ENCODE peak calls at places on chromosomes 7 and 10, in nine cellular contexts. H is psoas muscle; L is CD4-positive, alpha-beta T cell; O is Caco-2; R is PC-3; Q is T-helper 17 cell; V is K562; E is lung; D is H9. S is an unnamed sample. For H3K9me3, the result is how much of the 10 kb centered on the place peaks cover.

GRCh38 chr7:26101471-26102151 is 50.4 kb upstream of the NFE2L3 start:
- DNase-seq in D (peak), H (peak), E (no peak), R (no peak), L (no peak), V (no peak), O (no peak), Q (no peak), S (no peak)

GRCh38 chr10:43249962-43250624 is 16.8 kb downstream of the RASGEF1A start:
- DNase-seq in V (peak), O (no peak), E (no peak), Q (no peak), L (no peak), R (peak), H (peak), D (peak), S (no peak)

GRCh38 chr7:111736475-111736874 is 174.2 kb upstream of the IMMP2L start:
- DNase-seq in H (no peak), D (no peak), L (no peak), Q (no peak), V (no peak), E (no peak), O (no peak), R (peak), S (no peak)

GRCh38 chr7:36390199-36391090 is 783 bp downstream of the ANLN start:
- DNase-seq in O (peak), H (peak), L (no peak), D (peak), V (peak), R (peak), E (peak), Q (no peak), S (peak)

GRCh38 chr7:836429-836828 is 4.2 kb downstream of the SUN1 start:
- DNase-seq in L (no peak), E (no peak), V (peak), D (no peak), R (no peak), Q (no peak), O (peak), H (no peak), S (no peak)

GRCh38 chr7:44286182-44286617 is 39.2 kb downstream of the CAMK2B start:
- DNase-seq in D (peak), R (no peak), L (no peak), V (peak), E (no peak), O (no peak), Q (no peak), H (peak), S (no peak)

GRCh38 chr7:133650067-133650466 is 397.2 kb downstream of the EXOC4 start:
- DNase-seq in E (no peak), D (no peak), R (no peak), L (no peak), V (no peak), Q (no peak), O (no peak), H (no peak), S (no peak)

GRCh38 chr10:132862485-132863420 is 76.8 kb upstream of the NKX6-2 start:
- DNase-seq in L (no peak), Q (peak), O (no peak), H (peak), R (no peak), V (no peak), E (no peak), D (peak), S (no peak)

GRCh38 chr10:102918817-102919236 is 733 bp downstream of the CNNM2 start:
- DNase-seq in V (peak), R (no peak), H (peak), L (peak), E (no peak), O (no peak), Q (peak), D (no peak), S (no peak)

GRCh38 chr7:19097165-19097885 is 20.1 kb downstream of the TWIST1 start:
- DNase-seq in D (no peak), L (no peak), H (no peak), O (no peak), R (no peak), Q (no peak), V (no peak), E (no peak), S (no peak)

GRCh38 chr10:11154809-11155208 is 137.1 kb downstream of the CELF2 start:
- DNase-seq in R (no peak), Q (no peak), L (no peak), H (no peak), E (no peak), D (no peak), V (no peak), O (no peak), S (no peak)

GRCh38 chr7:129665013-129665401 is 53.5 kb downstream of the NRF1 start:
- DNase-seq in O (no peak), Q (no peak), R (peak), L (no peak), E (peak), D (peak), V (peak), H (no peak), S (peak)

GRCh38 chr10:79014796-79015195 is 54.0 kb upstream of the ZMIZ1 start:
- DNase-seq in L (no peak), Q (no peak), V (no peak), E (no peak), R (no peak), H (peak), D (no peak), O (no peak), S (no peak)

GRCh38 chr7:112892263-112892662 is 102.1 kb upstream of the TMEM168 start:
- DNase-seq in L (no peak), H (no peak), O (no peak), Q (no peak), R (peak), D (no peak), V (no peak), E (no peak), S (no peak)

GRCh38 chr7:21939136-21939857 is 6.4 kb downstream of the CDCA7L start:
- DNase-seq in L (no peak), H (no peak), R (peak), V (no peak), E (peak), D (no peak), O (no peak), Q (no peak), S (no peak)

GRCh38 chr10:62788861-62789467 is 15.6 kb upstream of the ADO start:
- DNase-seq in D (no peak), H (no peak), O (no peak), L (no peak), R (no peak), Q (no peak), V (no peak), E (no peak), S (no peak)

GRCh38 chr10:54983255-54983654 is 182.2 kb upstream of the PCDH15 start:
- DNase-seq in D (no peak), H (no peak), E (no peak), O (no peak), V (no peak), R (peak), Q (no peak), L (no peak), S (no peak)

GRCh38 chr7:67937717-67938191 is 941.1 kb downstream of the TYW1 start:
- DNase-seq in D (no peak), V (no peak), E (peak), L (no peak), Q (no peak), R (peak), O (no peak), H (no peak), S (peak)

GRCh38 chr7:25894002-25894901 is 257.7 kb upstream of the NFE2L3 start:
- DNase-seq in V (peak), R (peak), E (peak), Q (no peak), D (peak), H (peak), O (peak), L (no peak), S (no peak)

GRCh38 chr10:22573820-22574569 is 140.4 kb downstream of the PIP4K2A start:
- DNase-seq in O (peak), H (no peak), E (no peak), D (no peak), R (peak), Q (no peak), V (peak), L (no peak), S (no peak)

GRCh38 chr7:135685306-135686084 is 23.2 kb downstream of the STMP1 start:
- DNase-seq in R (no peak), D (no peak), Q (no peak), E (no peak), V (no peak), L (no peak), H (no peak), O (no peak), S (no peak)

GRCh38 chr7:103915958-103916357 is 73.5 kb downstream of the RELN start:
- DNase-seq in D (no peak), Q (no peak), L (no peak), H (no peak), V (peak), O (no peak), E (no peak), R (peak), S (no peak)

GRCh38 chr7:68192941-68193340 is 1196.3 kb downstream of the TYW1 start:
- DNase-seq in L (no peak), V (no peak), O (no peak), Q (no peak), H (no peak), D (no peak), E (no peak), R (no peak), S (no peak)

GRCh38 chr7:35021445-35021844 is 15.8 kb downstream of the DPY19L1 start:
- DNase-seq in H (no peak), L (no peak), R (no peak), Q (no peak), D (no peak), V (no peak), O (no peak), E (no peak), S (no peak)

GRCh38 chr10:76492026-76492425 is 1060.6 kb downstream of the LRMDA start:
- DNase-seq in H (no peak), V (no peak), O (peak), Q (no peak), E (no peak), L (no peak), D (no peak), R (peak), S (no peak)

GRCh38 chr10:123134058-123134914 is 1.5 kb upstream of the HMX3 start:
- DNase-seq in R (no peak), L (no peak), O (no peak), V (no peak), H (no peak), D (no peak), Q (no peak), E (no peak), S (no peak)

GRCh38 chr10:10677479-10677878 is 340.2 kb upstream of the CELF2 start:
- DNase-seq in R (peak), Q (no peak), D (peak), E (peak), L (no peak), V (peak), H (peak), O (peak), S (no peak)

GRCh38 chr10:246431-246830 is 111.2 kb downstream of the ZMYND11 start:
- DNase-seq in D (no peak), R (no peak), Q (no peak), V (no peak), H (no peak), E (no peak), O (no peak), L (no peak), S (no peak)

GRCh38 chr7:150556521-150557138 is 10.6 kb upstream of the GIMAP4 start:
- DNase-seq in H (no peak), L (no peak), D (no peak), R (no peak), Q (no peak), E (no peak), O (no peak), V (no peak), S (no peak)

GRCh38 chr10:80137031-80137712 is 4.6 kb downstream of the PLAC9 start:
- DNase-seq in L (no peak), V (no peak), D (no peak), R (no peak), O (no peak), H (peak), Q (no peak), E (no peak), S (no peak)

GRCh38 chr7:16891338-16891737 is 9.6 kb upstream of the AGR3 start:
- DNase-seq in V (peak), L (no peak), H (no peak), Q (no peak), E (peak), R (peak), O (peak), D (peak), S (peak)

GRCh38 chr10:33136271-33136670 is 178.2 kb upstream of the ITGB1 start:
- DNase-seq in O (no peak), L (no peak), H (no peak), V (no peak), Q (no peak), R (peak), D (no peak), E (no peak), S (no peak)

GRCh38 chr7:158116235-158116634 is 471.4 kb downstream of the PTPRN2 start:
- DNase-seq in E (no peak), L (no peak), R (no peak), V (no peak), D (no peak), O (no peak), H (no peak), Q (no peak), S (no peak)

GRCh38 chr7:158120751-158121150 is 466.9 kb downstream of the PTPRN2 start:
- DNase-seq in D (no peak), V (no peak), H (peak), Q (no peak), R (no peak), L (no peak), O (no peak), E (no peak), S (no peak)

GRCh38 chr7:158120313-158120712 is 467.3 kb downstream of the PTPRN2 start:
- DNase-seq in D (no peak), R (no peak), V (no peak), O (no peak), L (no peak), H (no peak), E (no peak), Q (no peak), S (no peak)

GRCh38 chr7:158114056-158114850 is 473.4 kb downstream of the PTPRN2 start:
- DNase-seq in Q (no peak), L (no peak), E (no peak), H (no peak), D (no peak), V (no peak), O (no peak), R (no peak), S (no peak)

GRCh38 chr7:158117341-158118222 is 470.0 kb downstream of the PTPRN2 start:
- DNase-seq in E (no peak), R (no peak), Q (no peak), O (no peak), L (no peak), H (no peak), D (no peak), V (no peak), S (no peak)
- H3K9me3 ChIP-seq in E (under half), R (under half), Q (under half), O (under half), L (under half), H (under half), D (under half), V (under half), S (under half)

DNA sequence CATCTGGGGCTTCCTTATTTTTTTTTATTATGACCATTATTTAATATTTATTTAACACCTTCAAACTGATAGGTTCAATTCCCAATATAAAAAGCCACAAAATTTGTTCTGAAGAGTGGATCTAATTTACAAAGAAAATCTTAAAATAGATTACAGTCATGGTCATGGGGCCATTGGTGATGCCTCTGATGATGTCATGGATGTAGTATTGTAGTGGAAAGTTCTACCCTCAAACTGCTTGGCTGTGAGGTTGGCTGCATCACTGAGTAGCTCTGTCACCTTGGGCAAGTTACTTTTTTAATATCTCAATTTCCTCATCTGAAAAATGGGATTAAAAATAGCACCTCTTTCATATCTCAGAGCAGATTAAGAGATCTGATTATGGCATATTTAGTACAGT is 128.5 kb downstream of the DKK1 start:
- DNase-seq in E (no peak), R (peak), O (no peak), V (no peak), D (no peak), Q (no peak), H (no peak), L (no peak), S (no peak)
- H3K9me3 ChIP-seq in E (under half), R (under half), O (under half), V (under half), D (under half), Q (under half), H (under half), L (under half), S (under half)

GRCh38 chr7:157996359-157997079 is 591.1 kb downstream of the PTPRN2 start:
- DNase-seq in E (no peak), L (no peak), V (no peak), H (no peak), O (no peak), D (no peak), R (no peak), Q (no peak), S (no peak)
- H3K9me3 ChIP-seq in E (under half), L (under half), V (under half), H (under half), O (under half), D (under half), R (under half), Q (under half), S (under half)

GRCh38 chr10:20415684-20416083 is 481.4 kb downstream of the NEBL start:
- DNase-seq in H (no peak), V (no peak), Q (no peak), E (no peak), O (no peak), D (no peak), R (no peak), L (no peak), S (no peak)
- H3K9me3 ChIP-seq in H (under half), V (under half), Q (under half), E (under half), O (under half), D (under half), R (under half), L (under half), S (under half)

GRCh38 chr7:157821959-157822687 is 485.3 kb downstream of the DNAJB6 start:
- DNase-seq in D (no peak), O (no peak), V (no peak), H (no peak), E (no peak), R (no peak), L (no peak), Q (no peak), S (no peak)

GRCh38 chr7:157822688-157823031 is 485.9 kb downstream of the DNAJB6 start:
- DNase-seq in O (no peak), D (no peak), H (no peak), V (no peak), R (no peak), E (no peak), Q (no peak), L (no peak), S (no peak)

GRCh38 chr7:157818701-157819516 is 482.1 kb downstream of the DNAJB6 start:
- DNase-seq in L (no peak), Q (no peak), H (no peak), E (no peak), D (no peak), O (no peak), V (no peak), R (no peak), S (no peak)

GRCh38 chr7:157819517-157819807 is 482.7 kb downstream of the DNAJB6 start:
- DNase-seq in H (no peak), Q (no peak), R (no peak), V (no peak), O (no peak), L (no peak), E (no peak), D (no peak), S (no peak)

DNA sequence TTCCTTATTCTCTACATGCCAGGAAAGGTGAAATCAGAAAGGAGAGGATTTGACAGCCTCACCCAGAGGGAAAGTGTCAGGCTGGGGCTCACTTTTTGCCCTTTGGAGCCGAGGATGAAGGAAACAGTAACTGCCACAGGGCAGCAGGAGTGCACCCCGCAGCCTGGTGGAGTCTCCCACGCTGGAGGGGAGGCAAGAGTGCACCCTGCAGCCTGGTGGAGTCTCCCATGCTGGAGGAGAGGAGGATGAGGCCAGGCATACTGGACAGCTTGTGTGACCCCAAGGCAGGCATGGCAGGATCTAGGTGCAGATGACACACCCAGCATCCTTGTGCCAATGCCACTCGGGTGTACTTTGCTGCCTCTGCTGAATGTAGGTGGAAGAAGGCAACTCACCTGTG is 484.0 kb downstream of the DNAJB6 start:
- DNase-seq in E (no peak), D (no peak), H (no peak), R (no peak), O (no peak), Q (no peak), L (no peak), V (no peak), S (no peak)
- H3K9me3 ChIP-seq in E (under half), D (under half), H (under half), R (under half), O (under half), Q (under half), L (under half), V (under half), S (under half)

GRCh38 chr10:128511284-128511683 is 385.1 kb upstream of the MKI67 start:
- DNase-seq in D (no peak), R (no peak), V (no peak), L (no peak), O (no peak), E (no peak), H (no peak), Q (no peak), S (no peak)

GRCh38 chr10:128518000-128518399 is 391.8 kb upstream of the MKI67 start:
- DNase-seq in O (no peak), Q (no peak), H (no peak), V (no peak), L (no peak), E (no peak), R (no peak), D (no peak), S (no peak)

GRCh38 chr10:128516180-128516579 is 390.0 kb upstream of the MKI67 start:
- DNase-seq in O (no peak), E (no peak), Q (no peak), R (no peak), D (no peak), V (no peak), H (no peak), L (no peak), S (no peak)

DNA sequence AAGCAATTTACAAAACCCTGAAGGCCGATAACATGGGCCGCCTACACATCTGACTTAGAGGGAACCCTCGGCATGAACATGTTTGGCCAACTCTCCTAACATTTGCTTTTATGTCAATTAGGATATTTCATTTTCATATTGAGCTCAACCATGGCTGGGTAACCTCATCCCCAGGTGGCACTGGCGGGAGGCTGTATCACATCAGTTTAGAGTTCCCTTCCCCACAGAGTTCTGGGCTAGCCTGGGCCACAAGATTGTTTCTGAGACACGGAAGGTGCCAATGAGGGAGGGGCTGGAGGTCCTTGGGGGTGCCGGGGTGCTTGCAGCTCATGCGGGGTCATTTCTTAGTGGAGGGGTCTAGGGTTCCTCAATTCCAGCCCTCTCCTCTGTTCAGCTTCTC is 386.5 kb upstream of the MKI67 start:
- DNase-seq in E (no peak), O (no peak), V (no peak), D (no peak), R (no peak), L (no peak), H (no peak), Q (no peak), S (no peak)
- H3K9me3 ChIP-seq in E (under half), O (under half), V (under half), D (under half), R (under half), L (under half), H (under half), Q (under half), S (under half)

GRCh38 chr7:64768824-64769223 is 25.4 kb upstream of the ZNF138 start:
- DNase-seq in V (no peak), R (no peak), D (no peak), E (no peak), Q (no peak), O (no peak), H (no peak), L (no peak), S (no peak)
- H3K9me3 ChIP-seq in V (under half), R (under half), D (under half), E (under half), Q (under half), O (under half), H (under half), L (under half), S (under half)

DNA sequence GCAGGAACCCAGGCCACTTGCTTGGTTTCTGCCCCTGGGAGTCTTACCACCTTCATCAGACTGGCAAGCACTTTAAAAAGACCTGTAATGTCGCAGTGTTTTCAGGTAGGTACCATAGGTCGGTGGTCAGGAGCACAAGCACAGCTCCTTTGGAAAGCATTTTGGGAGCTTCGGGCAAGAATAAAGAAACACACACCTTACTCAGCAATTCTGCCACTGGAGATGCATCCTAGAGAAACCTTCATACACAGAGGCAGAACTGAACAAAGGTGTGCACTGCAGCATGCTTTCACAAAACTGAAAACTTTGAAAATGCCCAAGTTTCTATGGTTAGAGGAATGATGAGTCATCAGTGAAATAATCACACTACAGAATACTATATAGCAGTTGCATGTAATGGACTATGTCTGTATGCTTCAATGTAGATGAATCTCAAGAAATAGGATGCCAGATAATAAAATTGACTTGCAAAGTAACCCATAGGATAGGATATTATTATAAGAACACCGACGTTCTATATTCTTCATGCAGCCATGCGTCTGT is 309.4 kb downstream of the WDR37 start:
- DNase-seq in O (no peak), V (no peak), Q (no peak), R (no peak), L (no peak), E (no peak), D (no peak), H (no peak), S (no peak)
- H3K9me3 ChIP-seq in O (under half), V (under half), Q (under half), R (under half), L (under half), E (under half), D (under half), H (under half), S (under half)